ENCODE peak calls at places on chromosomes 1 and 21, in four cellular contexts. T is colonic mucosa, D is heart left ventricle, U is right lobe of liver. I is an unnamed sample.

GRCh38 chr1:212254853-212255363 is 30.3 kb upstream of the PPP2R5A start:
- DNase-seq in T (no peak), D (no peak), U (peak), I (no peak)

GRCh38 chr1:204885790-204886189 is 15.1 kb downstream of the NFASC start:
- DNase-seq in T (no peak), D (no peak), U (no peak), I (no peak)

GRCh38 chr21:15682182-15682895 is 47.4 kb upstream of the USP25 start:
- DNase-seq in T (no peak), D (no peak), U (no peak), I (no peak)

GRCh38 chr1:21885236-21886037 is 51.7 kb downstream of the HSPG2 start:
- DNase-seq in T (no peak), D (no peak), U (no peak), I (no peak)

GRCh38 chr1:207316622-207317510 is 4.6 kb upstream of the CD55 start:
- DNase-seq in T (peak), D (no peak), U (no peak), I (peak)

GRCh38 chr21:42429021-42429420 is 25.3 kb downstream of the UBASH3A start:
- DNase-seq in T (no peak), D (no peak), U (no peak), I (peak)

GRCh38 chr1:235423214-235423652 is 56.0 kb downstream of the TBCE start:
- DNase-seq in T (no peak), D (no peak), U (peak), I (no peak)

GRCh38 chr1:245881767-245882391 is 625.2 kb downstream of the SMYD3 start:
- DNase-seq in T (no peak), D (no peak), U (no peak), I (no peak)

GRCh38 chr1:109116286-109116685 is 2.4 kb downstream of the ELAPOR1 start:
- DNase-seq in T (peak), D (no peak), U (no peak), I (no peak)

GRCh38 chr1:65235867-65236805 is 73.2 kb upstream of the DNAJC6 start:
- DNase-seq in T (no peak), D (no peak), U (no peak), I (no peak)

GRCh38 chr21:46189213-46189958 is 5.1 kb upstream of the SPATC1L start:
- DNase-seq in T (peak), D (peak), U (no peak), I (no peak)

DNA sequence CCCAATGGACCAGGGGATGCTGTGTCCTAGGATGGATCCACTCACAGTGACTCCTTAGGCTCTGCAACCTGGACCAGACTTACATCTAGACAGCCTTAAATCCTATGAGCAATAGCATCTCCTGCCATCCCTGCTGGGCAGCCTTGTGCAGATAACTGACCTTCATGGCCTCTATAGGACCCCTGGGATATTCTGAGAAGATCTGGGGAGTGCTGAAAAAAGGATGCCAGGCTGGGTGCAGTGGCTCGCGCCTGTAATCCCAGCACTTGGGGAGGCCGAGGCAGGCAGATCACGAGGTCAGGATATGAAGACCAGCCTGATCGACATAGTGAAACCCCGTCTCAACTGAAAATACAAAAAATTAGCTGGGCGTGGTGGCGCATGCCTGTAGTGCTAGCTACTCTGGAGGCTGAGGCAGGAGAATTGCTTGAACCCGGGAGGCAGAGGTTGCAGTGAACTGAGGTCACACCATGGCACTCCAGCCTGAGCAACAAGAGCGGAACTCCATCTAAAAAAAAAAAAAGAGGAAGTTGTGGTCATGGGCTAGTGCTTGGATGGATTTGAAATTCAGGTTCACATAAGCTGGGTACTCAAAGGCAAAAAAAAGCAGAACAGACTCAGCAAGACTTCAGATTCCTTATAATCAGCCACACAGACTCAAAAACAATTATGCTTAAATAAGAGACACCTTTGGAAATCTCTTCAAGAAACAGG is 10.9 kb upstream of the SH2D1B start:
- DNase-seq in T (no peak), D (no peak), U (no peak), I (no peak)
- H3K27ac ChIP-seq in T (no peak), D (no peak), U (no peak), I (no peak)

DNA sequence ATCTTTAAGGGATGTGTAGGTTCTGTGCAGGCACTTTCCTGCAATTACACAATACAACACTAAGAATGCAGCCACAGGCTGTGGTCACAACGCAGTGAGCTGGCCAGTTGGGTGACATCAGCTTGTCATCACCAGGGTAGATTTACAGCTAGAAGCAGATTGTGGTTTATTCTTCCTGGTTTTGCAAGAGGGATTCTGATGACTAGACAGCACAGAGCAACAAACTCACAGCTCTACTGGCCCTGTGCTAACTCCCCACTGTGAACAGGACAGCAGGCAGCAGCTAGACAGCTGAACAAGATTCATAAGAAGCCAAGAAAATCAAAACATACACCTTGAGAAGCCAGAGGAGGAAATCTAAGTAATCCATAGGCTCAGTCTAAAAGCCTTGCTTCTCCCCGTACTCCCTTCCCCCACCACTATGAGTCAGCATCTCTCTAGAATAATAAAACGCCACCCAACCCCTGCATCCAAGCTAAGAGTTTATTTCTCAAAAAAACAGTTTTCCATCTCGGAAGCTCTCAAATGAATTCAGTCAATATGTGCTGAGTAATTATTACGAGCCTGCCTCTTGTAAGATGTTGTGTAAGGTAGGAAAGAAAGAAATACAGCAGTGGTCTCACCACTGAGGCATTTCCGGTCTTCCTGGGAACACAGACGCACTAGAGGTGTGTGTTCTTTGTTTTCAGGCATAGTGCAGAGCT is 162.8 kb downstream of the NTPCR start:
- DNase-seq in T (peak), D (peak), U (peak), I (peak)
- H3K4me3 ChIP-seq in T (no peak), D (peak), U (no peak), I (no peak)

DNA sequence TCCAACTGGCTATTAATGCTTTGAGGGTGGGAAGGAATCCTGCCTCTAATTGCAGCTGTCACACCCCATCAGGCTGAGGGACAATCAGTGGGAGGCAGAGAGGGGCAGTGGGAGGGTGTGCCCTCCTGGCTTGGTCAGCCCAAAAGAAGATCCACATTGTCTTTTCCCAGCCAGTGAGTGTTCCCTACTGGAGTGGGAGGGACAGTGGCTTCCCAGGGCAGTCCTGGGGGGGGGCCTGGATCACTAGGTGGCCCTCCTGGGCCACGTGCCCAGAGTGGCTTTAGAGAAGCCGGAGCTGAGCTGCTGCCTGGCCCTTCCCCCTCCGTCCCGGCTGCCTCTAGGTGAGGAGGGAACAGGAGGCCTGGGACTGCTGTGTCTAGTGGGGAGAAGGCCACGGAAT is 14.0 kb downstream of the INKA2 start:
- DNase-seq in T (no peak), D (peak), U (no peak), I (no peak)
- H3K27ac ChIP-seq in T (no peak), D (peak), U (no peak), I (peak)

DNA sequence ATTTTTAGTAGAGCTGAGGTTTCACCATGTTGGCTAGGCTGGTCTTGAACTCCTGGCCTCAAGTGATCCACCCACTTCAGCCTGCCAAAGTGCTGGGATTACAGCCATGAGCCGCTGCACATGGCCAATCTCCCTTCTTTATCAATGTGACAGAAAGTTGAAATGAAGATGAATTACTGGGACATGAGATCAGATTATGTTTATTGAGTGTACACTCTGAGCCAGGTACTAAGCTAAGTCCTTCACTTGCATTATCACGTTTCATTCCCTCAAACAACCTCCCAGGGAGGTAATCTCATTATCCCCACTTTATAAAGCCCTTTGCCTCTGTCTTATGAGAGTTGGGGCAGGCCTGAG is 6.3 kb upstream of the CHI3L2 start:
- DNase-seq in T (no peak), D (no peak), U (no peak), I (no peak)
- H3K4me3 ChIP-seq in T (no peak), D (no peak), U (no peak), I (no peak)

I was measured in tibial artery.